ENCODE peak calls at places on chromosomes 11 and 22, in five cellular contexts. C is stimulated activated CD8-positive, alpha-beta memory T cell treated with anti-CD3 and anti-CD28 coated beads, Interleukin-12 subunit alpha, Interleukin-12 subunit beta, amount 100 ng/mL, for 1 hour; S is stimulated activated CD4-positive, alpha-beta T cell treated with anti-CD3 and anti-CD28 coated beads, Interleukin-4, amount 100 ng/mL, for 48 hours; Q is brain microvascular endothelial cell; K is HAP-1. P is an unnamed sample.

GRCh38 chr11:87299041-87299481 is 261.3 kb downstream of the TMEM135 start:
- DNase-seq in K (no peak), S (no peak), Q (no peak), C (no peak), P (no peak)

GRCh38 chr11:119205080-119205479 is 1.1 kb upstream of the CBL start:
- DNase-seq in S (no peak), K (no peak), Q (no peak), C (no peak), P (no peak)

GRCh38 chr11:69915151-69915500 is 95.9 kb upstream of the FGF3 start:
- DNase-seq in C (no peak), Q (peak; percentile 60), K (no peak), S (no peak), P (peak; percentile 61)

GRCh38 chr11:10032991-10033390 is 261.0 kb downstream of the SBF2 start:
- DNase-seq in K (no peak), Q (no peak), C (no peak), S (no peak), P (peak; percentile 21)

GRCh38 chr11:73759520-73760065 is 1.3 kb downstream of the RAB6A start:
- DNase-seq in Q (no peak), C (no peak), S (no peak), K (peak; percentile 15), P (peak; percentile 10)

GRCh38 chr11:47186076-47186936 is at the start of gene PACSIN3:
- DNase-seq in Q (peak; percentile 15), C (no peak), K (peak; percentile 43), S (peak; percentile 42), P (no peak)

GRCh38 chr22:38860291-38861169 is 11.5 kb downstream of the CBX6 start:
- DNase-seq in Q (no peak), S (no peak), K (no peak), C (no peak), P (no peak)

GRCh38 chr22:38973289-38974169 is 8.6 kb upstream of the APOBEC3B start:
- DNase-seq in C (peak; percentile 48), Q (no peak), K (peak; percentile 51), S (no peak), P (no peak)

GRCh38 chr11:83349371-83349770 is 63.2 kb upstream of the CCDC90B start:
- DNase-seq in S (no peak), K (no peak), Q (no peak), C (no peak), P (no peak)

GRCh38 chr11:120304526-120304925 is 20.6 kb upstream of the TLCD5 start:
- DNase-seq in K (no peak), S (no peak), Q (no peak), C (no peak), P (peak; percentile 69)

GRCh38 chr22:27993774-27994350 is 74.8 kb upstream of the PITPNB start:
- DNase-seq in K (no peak), C (no peak), Q (no peak), S (no peak), P (no peak)

GRCh38 chr22:49951001-49951677 is 9.4 kb upstream of the PIM3 start:
- DNase-seq in K (no peak), Q (no peak), C (no peak), S (no peak), P (no peak)

GRCh38 chr11:61747389-61748285 is 4.8 kb upstream of the MYRF start:
- DNase-seq in K (peak; percentile 62), S (peak; percentile 46), Q (peak; percentile 56), C (no peak), P (peak; percentile 65)

GRCh38 chr22:17875156-17875555 is 100.9 kb upstream of the BID start:
- DNase-seq in Q (no peak), S (no peak), C (no peak), K (no peak), P (no peak)

GRCh38 chr22:38107692-38108515 is 2.6 kb downstream of the BAIAP2L2 start:
- DNase-seq in K (no peak), C (no peak), S (no peak), Q (no peak), P (no peak)

GRCh38 chr22:29661355-29661754 is 57.9 kb downstream of the NF2 start:
- DNase-seq in S (no peak), Q (no peak), C (no peak), K (no peak), P (no peak)

GRCh38 chr22:38843716-38844660 is at the start of gene NPTXR:
- DNase-seq in Q (no peak), S (no peak), K (peak; percentile 49), C (peak; percentile 6), P (no peak)

GRCh38 chr22:47943729-47944700 is 1181.6 kb downstream of the TBC1D22A start:
- DNase-seq in S (no peak), Q (no peak), C (no peak), K (no peak), P (no peak)

GRCh38 chr11:9565822-9566560 is 7.5 kb upstream of the WEE1 start:
- DNase-seq in S (peak; percentile 28), C (no peak), Q (peak; percentile 100), K (peak; percentile 80), P (peak; percentile 100)

GRCh38 chr22:24156915-24157782 is 24.1 kb upstream of the SUSD2 start:
- DNase-seq in C (peak; percentile 79), Q (peak; percentile 59), K (peak; percentile 85), S (peak; percentile 68), P (peak; percentile 74)

P was measured in A172.